ENCODE peak calls at places on chromosome 21, in seven cellular contexts. G is tibial artery; Z is adrenal gland; T is tibial nerve; J is pancreas; C is fibroblast of lung; E is naive thymus-derived CD4-positive, alpha-beta T cell. F is an unnamed sample.
A peak's percentile ranks its signal among the peaks of the same experiment; 100 is the strongest.

GRCh38 chr21:45056917-45057560 is 17.3 kb upstream of the ADARB1 start:
- DNase-seq in Z (no peak), G (no peak), C (no peak), E (no peak), T (no peak), J (no peak), F (no peak)

GRCh38 chr21:38806942-38807284 is 1.2 kb downstream of the ETS2 start:
- DNase-seq in G (no peak), J (no peak), C (no peak), E (no peak), T (no peak), Z (no peak), F (no peak)

GRCh38 chr21:44773291-44773932 is 28.2 kb downstream of the UBE2G2 start:
- DNase-seq in E (peak; percentile 18), G (no peak), T (no peak), J (no peak), Z (no peak), C (no peak), F (peak; percentile 33)

GRCh38 chr21:39114871-39115658 is 68.2 kb downstream of the PSMG1 start:
- DNase-seq in Z (no peak), J (no peak), G (no peak), E (no peak), T (no peak), C (peak; percentile 62), F (peak; percentile 89)

GRCh38 chr21:42003051-42003461 is 7.1 kb downstream of the ZBTB21 start:
- DNase-seq in G (no peak), E (peak; percentile 48), T (no peak), J (no peak), C (no peak), Z (no peak), F (no peak)

GRCh38 chr21:39176312-39176711 is 6.9 kb downstream of the PSMG1 start:
- DNase-seq in Z (no peak), E (no peak), T (no peak), J (no peak), C (no peak), G (no peak), F (no peak)

GRCh38 chr21:39373634-39374033 is 24.7 kb upstream of the HMGN1 start:
- DNase-seq in G (no peak), C (peak; percentile 36), E (no peak), J (no peak), T (no peak), Z (no peak), F (no peak)

GRCh38 chr21:42315296-42315891 is at the start of gene TFF3:
- DNase-seq in C (no peak), G (no peak), J (peak; percentile 63), E (peak; percentile 17), T (no peak), Z (no peak), F (no peak)

GRCh38 chr21:42061195-42061865 is 9.8 kb upstream of the UMODL1 start:
- DNase-seq in E (peak; percentile 35), J (peak; percentile 44), Z (no peak), C (no peak), T (no peak), G (peak; percentile 41), F (no peak)

GRCh38 chr21:27261676-27262075 is 294.8 kb upstream of the ADAMTS5 start:
- DNase-seq in Z (no peak), T (no peak), G (no peak), C (no peak), J (no peak), E (no peak), F (no peak)

GRCh38 chr21:18387994-18388393 is 15.6 kb downstream of the TMPRSS15 start:
- DNase-seq in C (no peak), Z (no peak), J (no peak), G (no peak), E (no peak), T (no peak), F (no peak)

GRCh38 chr21:25643486-25643885 is 4.4 kb downstream of the JAM2 start:
- DNase-seq in T (no peak), J (no peak), E (no peak), C (no peak), Z (no peak), G (no peak), F (no peak)

GRCh38 chr21:17613242-17613676 is 558 bp upstream of the BTG3 start:
- DNase-seq in G (peak; percentile 55), Z (peak; percentile 42), C (peak; percentile 32), J (peak; percentile 61), E (no peak), T (peak; percentile 17), F (no peak)

GRCh38 chr21:29888437-29888836 is 51.4 kb downstream of the GRIK1 start:
- DNase-seq in G (no peak), Z (no peak), J (no peak), E (no peak), T (no peak), C (no peak), F (no peak)

GRCh38 chr21:41761211-41762181 is 5.4 kb downstream of the RIPK4 start:
- DNase-seq in T (peak; percentile 26), G (peak; percentile 70), E (no peak), Z (no peak), J (no peak), C (no peak), F (peak; percentile 68)

GRCh38 chr21:37459575-37459974 is 93.0 kb downstream of the DYRK1A start:
- DNase-seq in J (no peak), E (no peak), T (no peak), Z (no peak), G (no peak), C (peak; percentile 38), F (no peak)

GRCh38 chr21:20943476-20944085 is 54.6 kb upstream of the NCAM2 start:
- DNase-seq in J (no peak), C (no peak), E (no peak), T (no peak), G (no peak), Z (no peak), F (no peak)

GRCh38 chr21:31716106-31716505 is 15.8 kb downstream of the SCAF4 start:
- DNase-seq in Z (no peak), T (no peak), E (no peak), G (no peak), C (no peak), J (no peak), F (no peak)

DNA sequence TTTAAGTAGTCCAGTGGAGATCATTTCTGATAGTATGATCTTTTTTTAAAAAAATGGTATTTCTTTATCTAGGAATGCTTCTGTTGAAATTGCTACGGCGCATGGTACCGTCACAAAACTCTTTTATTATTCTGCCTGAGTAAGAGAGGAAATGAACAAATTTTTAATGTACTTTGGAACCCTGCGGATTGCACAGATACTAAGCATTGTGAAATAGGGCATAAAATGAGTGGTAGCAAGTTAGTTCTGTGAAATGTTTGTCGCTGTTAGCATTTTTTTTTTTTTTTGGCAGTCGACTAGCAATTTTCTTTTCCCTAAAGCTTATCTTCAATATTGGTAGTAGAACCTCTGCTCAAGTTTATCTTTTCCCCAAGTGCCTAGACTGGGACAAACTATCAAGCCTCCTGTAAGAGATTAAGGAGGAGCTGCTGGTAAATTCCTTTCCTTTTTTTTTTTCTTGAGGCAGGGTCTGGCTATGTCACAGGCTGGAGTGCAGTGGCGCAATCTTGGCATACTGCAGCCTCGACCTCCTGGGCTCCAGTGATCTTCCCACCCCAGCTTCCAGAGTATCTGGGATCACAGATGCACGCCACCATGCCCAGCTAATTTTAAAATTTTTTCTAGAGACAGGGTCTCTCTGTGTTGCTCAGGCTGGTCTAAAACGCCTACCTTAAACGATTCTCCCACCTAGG is 2.2 kb downstream of the ITSN1 start:
- DNase-seq in E (no peak), T (no peak), G (no peak), C (peak; percentile 78), Z (no peak), J (no peak), F (no peak)
- H3K4me3 ChIP-seq in E (no peak overlapping the region), T (no peak overlapping the region), G (peak overlapping the region; percentile 97), C (peak overlapping the region; percentile 88), Z (peak overlapping the region; percentile 96), J (peak overlapping the region; percentile 87), F (no peak overlapping the region)

GRCh38 chr21:46637952-46638746 is 2.7 kb downstream of the PRMT2 start:
- DNase-seq in C (no peak), J (no peak), G (no peak), E (no peak), Z (no peak), T (no peak), F (no peak)
- H3K27ac ChIP-seq in C (no peak overlapping the region), J (no peak overlapping the region), G (peak overlapping the region; percentile 29), E (peak overlapping the region; percentile 93), Z (no peak overlapping the region), T (peak overlapping the region; percentile 59), F (no peak overlapping the region)

DNA sequence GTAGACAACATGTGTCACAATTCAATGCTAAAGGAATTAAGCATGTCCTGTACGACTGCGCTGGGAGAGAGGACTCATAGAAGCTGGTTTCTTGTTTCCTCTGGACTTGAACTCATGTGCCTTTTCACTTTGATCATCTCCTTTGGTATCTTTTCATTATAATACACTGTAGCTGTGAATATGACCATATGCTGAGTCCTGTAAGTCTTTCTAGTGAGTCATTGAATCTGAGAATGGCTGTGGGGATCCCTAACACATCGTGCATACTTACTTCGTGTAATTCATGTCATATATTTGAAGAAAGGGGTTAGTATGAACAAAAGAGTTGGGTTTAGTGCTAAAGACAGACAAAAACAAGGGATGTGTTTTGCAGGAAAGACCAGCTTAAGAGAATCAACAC is 148.1 kb upstream of the RUNX1 start:
- DNase-seq in J (no peak), Z (no peak), G (no peak), T (no peak), E (no peak), C (no peak), F (no peak)
- H3K27me3 ChIP-seq in J (no peaks in the 10 kb centered on the region), Z (no peaks in the 10 kb centered on the region), G (no peaks in the 10 kb centered on the region), T (no peaks in the 10 kb centered on the region), E (no peaks in the 10 kb centered on the region), C (no peaks in the 10 kb centered on the region), F (no peaks in the 10 kb centered on the region)

GRCh38 chr21:43663033-43663432 is 3.7 kb downstream of the RRP1B start:
- DNase-seq in C (no peak), G (no peak), E (no peak), Z (no peak), J (no peak), T (no peak), F (no peak)

GRCh38 chr21:43665879-43666278 is 6.5 kb downstream of the RRP1B start:
- DNase-seq in E (no peak), Z (no peak), J (no peak), G (no peak), C (no peak), T (no peak), F (no peak)

GRCh38 chr21:43669828-43670605 is 10.7 kb downstream of the RRP1B start:
- DNase-seq in C (no peak), G (no peak), E (no peak), Z (no peak), J (no peak), T (no peak), F (no peak)

GRCh38 chr21:43664358-43664757 is 5.0 kb downstream of the RRP1B start:
- DNase-seq in C (no peak), Z (no peak), T (no peak), J (no peak), E (no peak), G (no peak), F (no peak)

DNA sequence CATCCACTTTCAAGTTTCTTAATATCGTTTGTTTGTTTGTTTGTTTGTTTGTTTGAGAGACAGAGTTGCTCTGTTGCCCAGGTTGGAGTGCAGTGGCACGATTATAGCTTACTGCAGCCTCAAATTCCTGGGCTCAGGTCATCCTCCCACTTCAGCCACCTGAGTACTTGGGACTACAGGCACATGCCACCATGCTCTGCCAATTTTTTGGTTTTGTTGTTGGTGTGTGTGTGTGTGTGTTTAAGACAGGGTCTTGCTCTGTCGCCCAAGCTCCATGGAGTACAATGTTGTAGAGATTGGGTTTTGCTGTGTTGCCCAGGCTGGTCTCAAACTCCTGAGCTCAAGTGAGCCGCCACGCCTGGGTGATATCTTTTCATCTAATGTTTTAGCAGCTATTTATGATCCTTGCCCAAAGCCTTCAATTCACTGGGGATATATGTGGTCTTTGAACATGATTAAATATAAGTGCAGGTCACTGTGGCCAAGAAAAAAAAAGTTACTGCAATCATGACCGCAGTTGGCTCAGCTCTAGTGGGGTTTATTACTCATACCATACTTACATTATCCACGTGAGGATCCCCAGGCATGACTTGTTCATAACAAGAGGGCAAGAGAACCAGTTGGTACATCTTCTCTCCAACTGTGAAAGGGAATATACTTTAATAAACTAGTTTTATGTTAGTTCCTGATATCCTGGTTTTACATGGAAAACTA is 8.0 kb downstream of the RRP1B start:
- DNase-seq in Z (no peak), T (no peak), J (no peak), C (peak; percentile 72), G (no peak), E (no peak), F (no peak)
- H3K4me3 ChIP-seq in Z (no peak overlapping the region), T (no peak overlapping the region), J (no peak overlapping the region), C (no peak overlapping the region), G (no peak overlapping the region), E (no peak overlapping the region), F (no peak overlapping the region)

F was measured in SJSA1.